ENCODE peak calls at places on chromosome 15, in ten cellular contexts. T is neural progenitor cell, H is BJ, P is sigmoid colon, Z is ovary, R is transverse colon, F is Peyer's patch, A is K562, S is fibroblast of pulmonary artery, L is body of pancreas. O is an unnamed sample.

GRCh38 chr15:89783111-89783860 is 7.2 kb downstream of the MESP2 start:
- DNase-seq in F (no peak), H (no peak), P (no peak), Z (no peak), T (no peak), R (no peak), A (peak; percentile 60), S (peak; percentile 72), L (peak; percentile 36), O (peak; percentile 51)

GRCh38 chr15:64092075-64092820 is 1.4 kb downstream of the CIAO2A start:
- DNase-seq in L (no peak), F (no peak), A (peak; percentile 30), S (no peak), R (no peak), H (no peak), Z (no peak), T (no peak), P (no peak), O (peak; percentile 28)

GRCh38 chr15:101781927-101782326 is 21.4 kb upstream of the OR4F6 start:
- DNase-seq in A (peak; percentile 28), Z (no peak), R (no peak), S (no peak), T (peak; percentile 36), H (no peak), F (no peak), P (no peak), L (no peak), O (peak; percentile 10)

GRCh38 chr15:25249236-25250010 is 189.4 kb downstream of the UBE3A start:
- DNase-seq in S (no peak), P (no peak), T (no peak), F (no peak), R (peak; percentile 1), H (no peak), Z (peak; percentile 4), A (no peak), L (no peak), O (no peak)

GRCh38 chr15:100515758-100516157 is 13.0 kb downstream of the CERS3 start:
- DNase-seq in L (no peak), F (no peak), T (no peak), P (no peak), Z (no peak), R (no peak), S (no peak), H (no peak), A (no peak), O (peak; percentile 59)

GRCh38 chr15:57440799-57441198 is 64.5 kb downstream of the CGNL1 start:
- DNase-seq in Z (no peak), R (no peak), A (no peak), P (no peak), F (no peak), T (no peak), H (peak; percentile 65), L (no peak), S (peak; percentile 85), O (no peak)

GRCh38 chr15:85588657-85589056 is 206.1 kb downstream of the KLHL25 start:
- DNase-seq in T (no peak), A (no peak), F (no peak), H (no peak), L (no peak), R (no peak), P (no peak), Z (no peak), S (peak; percentile 83), O (no peak)

GRCh38 chr15:68412218-68412617 is 19.7 kb downstream of the ITGA11 start:
- DNase-seq in Z (peak; percentile 12), S (no peak), R (no peak), P (no peak), A (no peak), T (no peak), L (no peak), H (no peak), F (no peak), O (no peak)

GRCh38 chr15:40276927-40277326 is 5.9 kb downstream of the ANKRD63 start:
- DNase-seq in P (no peak), T (no peak), L (no peak), A (no peak), R (no peak), F (no peak), S (no peak), H (no peak), Z (no peak), O (no peak)

GRCh38 chr15:37979597-37979996 is 45.2 kb downstream of the TMCO5A start:
- DNase-seq in T (no peak), R (no peak), F (no peak), L (no peak), P (no peak), S (no peak), A (no peak), H (no peak), Z (peak; percentile 29), O (no peak)

GRCh38 chr15:90884719-90885431 is 571 bp downstream of the FES start:
- DNase-seq in A (no peak), L (no peak), H (no peak), S (no peak), T (no peak), P (no peak), Z (no peak), F (no peak), R (no peak), O (peak; percentile 64)

GRCh38 chr15:85479071-85479647 is 98.8 kb downstream of the AKAP13 start:
- DNase-seq in T (no peak), A (no peak), Z (no peak), R (no peak), L (no peak), H (no peak), S (peak; percentile 70), P (no peak), F (no peak), O (no peak)

GRCh38 chr15:85742186-85742751 is 52.5 kb downstream of the KLHL25 start:
- DNase-seq in H (no peak), S (peak; percentile 42), T (no peak), A (no peak), F (no peak), L (no peak), P (no peak), R (no peak), Z (no peak), O (peak; percentile 54)

GRCh38 chr15:65835452-65835851 is 33.8 kb upstream of the RAB11A start:
- DNase-seq in A (no peak), H (no peak), F (no peak), L (no peak), R (no peak), Z (no peak), T (no peak), S (no peak), P (no peak), O (no peak)

GRCh38 chr15:65832549-65833364 is 36.5 kb upstream of the RAB11A start:
- DNase-seq in P (peak; percentile 95), T (peak; percentile 45), S (peak; percentile 95), Z (peak; percentile 78), H (peak; percentile 65), A (peak; percentile 75), F (peak; percentile 45), R (peak; percentile 82), L (peak; percentile 98), O (peak; percentile 37)

GRCh38 chr15:65836665-65837064 is 32.6 kb upstream of the RAB11A start:
- DNase-seq in L (no peak), H (no peak), T (peak; percentile 24), R (no peak), A (no peak), P (no peak), Z (no peak), S (no peak), F (no peak), O (no peak)

GRCh38 chr15:65834603-65835282 is 34.5 kb upstream of the RAB11A start:
- DNase-seq in P (no peak), Z (no peak), A (no peak), L (no peak), S (no peak), T (no peak), F (no peak), H (no peak), R (no peak), O (no peak)

DNA sequence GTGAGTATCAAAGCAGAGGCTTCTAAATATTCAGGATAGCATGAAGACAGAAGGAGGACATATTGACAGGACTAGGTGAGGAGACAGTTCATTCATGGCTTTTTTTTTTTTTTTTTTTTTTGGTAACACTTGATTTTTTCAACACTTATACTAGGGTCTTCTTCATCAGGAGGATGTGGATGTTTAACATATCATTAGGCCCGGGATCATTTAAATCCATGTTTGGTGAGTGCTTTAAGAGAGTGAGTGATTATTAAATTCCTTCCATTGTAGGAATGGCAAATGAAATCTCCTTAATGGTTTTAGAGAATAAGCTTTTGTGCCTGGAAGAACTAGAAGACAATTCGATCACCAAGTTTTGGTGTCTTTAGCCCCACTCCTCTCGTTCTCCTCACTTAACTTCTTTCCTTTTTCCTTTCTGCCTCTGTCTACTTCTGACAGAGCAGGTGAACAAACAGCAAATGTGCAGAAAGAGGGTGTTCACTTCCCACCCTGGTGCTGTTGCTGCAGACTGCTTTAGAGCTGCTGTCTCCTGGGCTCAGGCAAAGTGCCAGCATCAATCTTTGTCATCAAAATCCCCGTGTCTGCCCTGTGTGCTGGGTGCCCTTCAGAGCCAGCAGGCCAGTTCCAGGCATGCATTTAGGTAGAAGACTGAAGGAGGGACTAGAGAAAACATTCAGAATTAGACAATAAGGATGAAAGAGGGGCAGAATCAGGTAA is 35.6 kb upstream of the RAB11A start:
- DNase-seq in Z (no peak), T (no peak), A (no peak), L (peak; percentile 51), S (no peak), H (no peak), P (no peak), R (peak; percentile 28), F (no peak), O (no peak)
- H3K4me3 ChIP-seq in Z (no peak overlapping the region), T (no peak overlapping the region), A (no peak overlapping the region), L (no peak overlapping the region), S (no peak overlapping the region), H (no peak overlapping the region), P (no peak overlapping the region), R (peak overlapping the region; percentile 19), F (no peak overlapping the region), O (no peak overlapping the region)

GRCh38 chr15:22778796-22779195 is 7.6 kb upstream of the NIPA1 start:
- DNase-seq in T (no peak), R (no peak), S (peak; percentile 83), L (no peak), P (no peak), Z (no peak), H (no peak), A (no peak), F (no peak), O (no peak)
- H3K4me3 ChIP-seq in T (no peak overlapping the region), R (no peak overlapping the region), S (no peak overlapping the region), L (no peak overlapping the region), P (no peak overlapping the region), Z (no peak overlapping the region), H (no peak overlapping the region), A (no peak overlapping the region), F (no peak overlapping the region), O (no peak overlapping the region)

GRCh38 chr15:81504170-81504905 is 130.3 kb upstream of the TMC3 start:
- DNase-seq in T (no peak), L (peak; percentile 16), F (no peak), H (no peak), R (no peak), Z (no peak), P (no peak), A (no peak), S (peak; percentile 72), O (no peak)
- H3K4me3 ChIP-seq in T (no peak overlapping the region), L (no peak overlapping the region), F (no peak overlapping the region), H (no peak overlapping the region), R (no peak overlapping the region), Z (no peak overlapping the region), P (no peak overlapping the region), A (no peak overlapping the region), S (no peak overlapping the region), O (no peak overlapping the region)

DNA sequence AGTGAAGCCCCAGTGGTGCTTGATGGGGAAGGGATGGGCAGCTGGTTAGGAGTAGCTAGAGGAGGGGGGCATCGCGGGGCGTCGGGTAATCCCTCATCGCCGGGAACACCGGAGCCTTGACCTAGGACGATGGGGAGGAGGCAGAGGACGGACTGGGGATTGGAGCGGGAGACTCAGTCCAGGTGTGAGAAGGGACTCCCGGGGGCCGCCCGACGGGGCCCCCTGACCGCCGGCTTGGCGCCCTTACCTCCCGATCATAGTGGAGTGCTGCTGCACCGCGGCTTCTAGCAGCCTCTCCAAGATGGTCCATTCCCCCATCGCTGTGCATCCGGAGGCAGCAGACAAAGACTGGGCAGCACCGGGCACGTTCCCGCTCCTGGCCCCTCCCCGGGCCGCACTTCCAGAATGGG is 622 bp downstream of the GJD2 start:
- DNase-seq in T (peak; percentile 23), A (no peak), H (no peak), L (no peak), S (no peak), F (no peak), P (no peak), Z (no peak), R (no peak), O (no peak)
- H3K4me3 ChIP-seq in T (peak overlapping the region; percentile 55), A (no peak overlapping the region), H (no peak overlapping the region), L (no peak overlapping the region), S (no peak overlapping the region), F (no peak overlapping the region), P (no peak overlapping the region), Z (no peak overlapping the region), R (no peak overlapping the region), O (no peak overlapping the region)

O was measured in NB4.